ENCODE peak calls at places on chromosomes 11 and 22, in five cellular contexts. D is GM13977, N is tibial artery, E is astrocyte of the spinal cord, S is A549. C is an unnamed sample.

GRCh38 chr11:123544631-123545375 is 109.6 kb downstream of the SCN3B start:
- DNase-seq in D (no peak), N (no peak), E (no peak), S (no peak), C (no peak)

GRCh38 chr11:81967242-81967641 is 766.4 kb downstream of the FAM181B start:
- DNase-seq in D (no peak), N (no peak), E (no peak), S (no peak), C (no peak)

GRCh38 chr11:115333951-115334350 is 170.3 kb downstream of the CADM1 start:
- DNase-seq in D (no peak), N (no peak), E (no peak), S (no peak), C (no peak)

GRCh38 chr11:67272327-67273259 is 6.3 kb downstream of the GRK2 start:
- DNase-seq in D (no peak), N (peak), E (no peak), S (no peak), C (peak)

GRCh38 chr11:65500262-65501004 is 1.6 kb downstream of the MALAT1 start:
- DNase-seq in D (no peak), N (peak), E (peak), S (no peak), C (no peak)

GRCh38 chr11:92125316-92125715 is 99.3 kb upstream of the FAT3 start:
- DNase-seq in D (no peak), N (no peak), E (no peak), S (no peak), C (no peak)

GRCh38 chr11:61539009-61539408 is 30.5 kb downstream of the LRRC10B start:
- DNase-seq in D (no peak), N (no peak), E (no peak), S (no peak), C (no peak)

GRCh38 chr11:134181707-134182106 is 42.1 kb downstream of the NCAPD3 start:
- DNase-seq in D (no peak), N (no peak), E (no peak), S (no peak), C (no peak)

GRCh38 chr11:77159937-77160495 is 32.0 kb downstream of the MYO7A start:
- DNase-seq in D (no peak), N (no peak), E (no peak), S (no peak), C (no peak)

GRCh38 chr11:32561835-32562234 is 21.8 kb upstream of the EIF3M start:
- DNase-seq in D (no peak), N (no peak), E (no peak), S (no peak), C (no peak)

GRCh38 chr11:5476184-5476819 is 12.2 kb upstream of the OR52D1 start:
- DNase-seq in D (peak), N (no peak), E (peak), S (peak), C (peak)

GRCh38 chr11:124656759-124657627 is 16.5 kb downstream of the SIAE start:
- DNase-seq in D (no peak), N (no peak), E (peak), S (no peak), C (no peak)

GRCh38 chr22:37749831-37750595 is 53.2 kb downstream of the TRIOBP start:
- DNase-seq in D (no peak), N (no peak), E (peak), S (no peak), C (no peak)

GRCh38 chr11:111077938-111078337 is 167.6 kb upstream of the POU2AF2 start:
- DNase-seq in D (no peak), N (no peak), E (no peak), S (no peak), C (no peak)

GRCh38 chr11:87281496-87281895 is 243.8 kb downstream of the TMEM135 start:
- DNase-seq in D (no peak), N (no peak), E (peak), S (no peak), C (no peak)

GRCh38 chr22:24331468-24332440 is 61.1 kb downstream of the SPECC1L start:
- DNase-seq in D (no peak), N (no peak), E (no peak), S (no peak), C (no peak)

GRCh38 chr22:31537019-31537535 is 40.7 kb downstream of the SFI1 start:
- DNase-seq in D (peak), N (no peak), E (no peak), S (no peak), C (peak)

GRCh38 chr11:85784907-85785306 is 26.0 kb downstream of the SYTL2 start:
- DNase-seq in D (no peak), N (no peak), E (no peak), S (no peak), C (no peak)
- TF ChIP-seq CTCF in D (no peak), N (no peak), E (no peak), S (no peak), C (no peak)

GRCh38 chr11:131025020-131025419 is 108.7 kb upstream of the SNX19 start:
- DNase-seq in D (peak), N (no peak), E (peak), S (peak), C (no peak)
- TF ChIP-seq CTCF in D (peak), N (no peak), E (peak), S (peak), C (peak)

DNA sequence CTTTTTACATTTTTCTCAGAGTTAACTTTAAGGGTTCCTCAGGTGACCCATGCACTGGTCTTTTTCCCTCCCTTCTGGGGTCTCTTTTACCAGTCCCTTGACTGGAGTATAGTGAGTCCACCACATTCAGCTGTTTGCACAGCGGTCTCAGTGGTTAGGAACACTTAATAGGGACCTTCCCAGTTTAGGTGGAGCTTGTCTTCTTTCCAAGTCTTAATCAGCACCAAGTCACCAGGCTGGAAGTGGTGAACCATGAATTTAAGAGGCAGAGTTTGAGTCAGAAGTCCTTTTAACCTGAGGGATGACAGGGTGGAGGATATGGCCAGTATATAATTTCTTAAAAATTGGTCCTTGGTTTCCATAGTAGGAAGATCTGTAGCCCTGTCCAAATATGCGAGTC is 349.7 kb upstream of the MPPED2 start:
- DNase-seq in D (no peak), N (no peak), E (no peak), S (no peak), C (no peak)
- TF ChIP-seq CTCF in D (no peak), N (no peak), E (no peak), S (no peak), C (no peak)

DNA sequence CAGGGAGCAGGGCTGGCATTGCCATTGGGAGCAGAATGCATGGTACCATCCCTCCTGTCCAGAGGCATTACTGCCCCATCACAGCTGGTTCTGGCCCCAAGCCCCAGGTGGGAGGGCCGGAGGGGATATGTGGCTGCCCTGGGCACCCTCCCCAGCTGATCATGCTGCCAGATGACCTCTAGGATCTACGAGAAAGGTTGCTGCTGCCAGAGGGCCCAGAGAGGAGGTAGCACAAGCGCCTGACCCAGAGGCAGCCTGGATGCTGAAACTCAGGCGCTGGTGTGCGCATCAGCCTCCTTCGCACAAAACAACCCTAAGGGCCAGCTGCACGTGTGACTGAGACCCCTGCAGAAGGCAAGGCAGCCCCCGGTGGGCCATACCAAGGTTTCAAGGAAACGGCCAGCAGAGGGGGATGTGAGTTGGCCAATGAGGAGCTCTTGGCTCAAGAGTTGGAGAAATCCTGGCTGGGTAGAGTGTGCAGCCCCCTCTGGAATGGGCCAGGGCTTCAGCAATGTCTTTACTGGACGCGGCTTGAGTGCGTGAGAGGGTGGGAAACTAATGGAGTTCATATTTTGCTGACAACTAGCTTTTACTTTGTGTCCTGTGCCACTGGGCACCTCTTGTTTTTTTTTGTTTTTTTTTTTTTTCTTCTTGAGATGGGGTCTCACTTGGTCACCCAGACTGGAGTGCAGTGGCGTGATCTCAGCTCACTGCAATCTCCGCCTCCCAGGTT is 88.3 kb upstream of the PARVA start:
- DNase-seq in D (peak), N (no peak), E (no peak), S (no peak), C (peak)
- TF ChIP-seq CTCF in D (no peak), N (no peak), E (peak), S (peak), C (peak)

DNA sequence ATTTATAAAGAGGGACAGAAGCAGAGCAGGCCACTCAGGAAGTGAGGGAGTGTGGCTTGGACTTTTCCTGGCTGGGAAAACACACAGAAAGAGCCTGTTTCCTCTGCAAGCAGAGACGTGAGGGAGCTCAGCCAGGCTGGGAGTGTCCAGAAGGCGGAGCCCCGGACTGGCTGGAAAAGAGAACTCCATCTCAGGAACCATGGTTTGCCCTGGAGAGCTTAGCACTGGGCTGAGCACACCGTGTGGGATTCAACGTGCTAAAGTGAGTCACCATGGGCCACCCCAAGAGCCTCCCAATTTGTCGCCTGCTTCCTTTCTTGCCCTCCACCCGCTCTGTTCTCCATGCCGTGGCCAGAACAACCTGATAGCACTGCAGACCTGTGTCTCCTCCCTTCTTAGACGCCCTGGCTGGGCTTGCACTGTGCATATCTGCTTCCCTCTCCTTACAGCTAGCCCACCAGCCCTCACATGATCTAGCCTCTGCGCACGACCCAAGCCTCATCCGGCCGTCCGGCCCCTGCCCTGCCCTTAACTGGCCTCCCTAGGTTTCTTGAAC is 51.8 kb downstream of the GALNT18 start:
- DNase-seq in D (no peak), N (peak), E (no peak), S (no peak), C (no peak)
- TF ChIP-seq CTCF in D (no peak), N (peak), E (no peak), S (no peak), C (no peak)

GRCh38 chr11:12863605-12864121 is 145.5 kb upstream of the RASSF10 start:
- DNase-seq in D (no peak), N (peak), E (no peak), S (no peak), C (no peak)
- TF ChIP-seq CTCF in D (no peak), N (no peak), E (no peak), S (no peak), C (no peak)

DNA sequence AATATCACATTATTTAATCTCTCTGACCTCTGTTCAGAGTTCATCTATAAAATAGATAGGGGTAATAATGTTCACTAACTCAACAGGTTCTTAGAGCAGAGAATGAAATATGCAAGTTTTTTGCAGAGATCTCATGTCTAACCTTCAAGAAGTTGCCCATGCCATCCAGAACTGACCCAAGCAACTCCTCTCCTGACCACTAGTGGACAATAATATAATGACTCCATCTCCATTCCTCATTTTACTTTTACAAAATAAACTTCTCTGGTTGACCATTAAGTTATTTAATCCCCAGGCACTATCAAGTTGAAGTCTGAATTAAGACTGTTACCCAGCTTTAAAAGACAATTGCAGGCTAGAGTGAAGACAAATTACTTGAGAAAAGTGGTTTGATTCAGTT is 382.6 kb downstream of the KCNA4 start:
- DNase-seq in D (no peak), N (no peak), E (no peak), S (no peak), C (no peak)
- TF ChIP-seq CTCF in D (no peak), N (no peak), E (peak), S (no peak), C (no peak)

DNA sequence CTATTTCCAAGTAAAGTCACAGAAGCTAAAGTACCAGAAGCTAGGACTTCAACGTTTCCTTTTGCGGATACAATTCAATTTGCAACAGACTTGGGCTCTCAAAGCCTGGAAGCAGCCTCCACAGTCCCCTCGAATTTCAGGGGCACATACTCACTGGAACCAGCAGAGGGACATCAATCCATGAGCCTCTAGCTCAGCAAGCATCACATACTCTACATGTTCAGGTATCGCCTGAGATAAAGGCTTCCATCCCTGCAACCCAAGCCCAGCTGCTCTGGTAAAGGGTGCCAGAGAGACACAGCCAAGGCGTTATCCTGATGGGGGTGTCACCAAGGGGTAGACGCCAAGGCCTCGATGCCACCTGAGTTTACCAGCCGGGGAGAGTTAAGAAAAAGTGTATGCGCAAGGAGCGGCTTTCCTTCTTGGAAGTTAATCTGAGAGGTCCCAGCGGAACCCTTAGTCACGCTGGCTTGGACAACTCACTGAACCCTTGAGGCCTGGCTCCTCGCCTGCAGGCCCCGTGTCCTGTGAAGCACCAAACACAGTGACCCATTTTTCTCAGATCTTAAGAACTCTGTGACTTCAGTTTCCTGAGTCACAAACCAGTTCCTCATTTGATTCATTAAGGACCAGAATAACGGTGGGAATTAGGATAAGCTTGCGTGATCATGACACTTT is 13.0 kb downstream of the LTO1 start:
- DNase-seq in D (no peak), N (peak), E (no peak), S (peak), C (no peak)
- TF ChIP-seq CTCF in D (peak), N (no peak), E (peak), S (no peak), C (no peak)

GRCh38 chr11:83054904-83055380 is 16.8 kb downstream of the RAB30 start:
- DNase-seq in D (no peak), N (no peak), E (no peak), S (no peak), C (no peak)
- TF ChIP-seq CTCF in D (no peak), N (no peak), E (no peak), S (no peak), C (no peak)

DNA sequence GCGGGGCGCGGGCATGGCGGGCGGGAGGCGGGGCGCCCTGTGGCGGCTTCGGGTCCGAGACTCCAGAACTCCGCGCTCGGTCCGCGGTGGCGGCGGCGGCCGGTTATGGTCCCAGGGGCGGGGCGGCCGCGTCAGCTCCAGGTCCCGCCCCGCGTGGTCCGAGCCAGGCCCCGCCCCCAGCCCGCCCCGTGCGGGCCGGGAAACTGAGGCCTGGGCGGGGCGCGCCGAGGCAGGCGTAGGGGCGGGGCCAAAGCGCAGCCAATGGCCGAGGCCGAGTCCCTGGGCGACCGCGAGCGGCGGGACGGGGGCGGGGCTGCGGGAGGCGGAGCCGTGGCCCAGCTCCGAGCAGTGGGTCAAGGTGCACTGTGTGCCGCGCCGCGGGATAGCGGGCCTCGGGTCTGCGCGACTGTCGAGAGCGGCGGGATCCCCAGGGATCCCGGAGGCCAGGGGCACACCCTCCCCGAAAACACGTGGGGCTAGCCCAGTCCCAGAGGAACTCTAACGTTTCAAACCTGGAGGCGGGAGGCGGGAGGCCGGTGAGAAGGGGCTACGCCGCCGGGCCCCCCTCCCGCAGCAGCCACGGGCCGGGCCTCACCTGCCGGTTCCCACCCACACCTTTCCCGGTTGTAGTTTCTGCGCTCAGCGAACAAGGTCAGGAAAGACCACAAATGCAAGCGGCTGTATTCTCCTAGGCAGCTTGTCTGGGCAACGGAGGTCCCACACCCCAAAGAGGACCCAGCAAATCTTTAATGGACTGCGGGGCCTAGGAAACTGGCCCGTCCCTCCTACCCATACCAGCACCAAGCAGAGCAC is at the start of gene SLC25A1:
- DNase-seq in D (peak), N (peak), E (peak), S (peak), C (peak)
- TF ChIP-seq CTCF in D (no peak), N (no peak), E (no peak), S (no peak), C (no peak)

C was measured in GM10248.